ENCODE peak calls at places on chromosomes 13 and 19, in eight cellular contexts. A is stimulated activated CD8-positive, alpha-beta memory T cell treated with anti-CD3 and anti-CD28 coated beads, Interleukin-15, amount 100 ng/mL, for 4 hours; R is GM12864; I is activated T-cell treated with anti-CD3 and anti-CD28 coated beads for 4 hours; Q is effector memory CD4-positive, alpha-beta T cell; U is NCI-H2081; G is NCI-H460; H is stimulated activated CD4-positive, alpha-beta T cell treated with anti-CD3 and anti-CD28 coated beads, Interleukin-2, amount 100 ng/mL, for 24 hours. B is an unnamed sample.

GRCh38 chr19:30136591-30136990 is 194.6 kb downstream of the URI1 start:
- DNase-seq in A (no peak), R (no peak), I (no peak), Q (no peak), U (no peak), G (no peak), H (no peak), B (no peak)

GRCh38 chr13:113036401-113036800 is 67.4 kb downstream of the MCF2L start:
- DNase-seq in A (no peak), R (no peak), I (no peak), Q (no peak), U (no peak), G (no peak), H (no peak), B (no peak)

GRCh38 chr13:75372517-75372916 is 109.5 kb downstream of the TBC1D4 start:
- DNase-seq in A (no peak), R (no peak), I (no peak), Q (no peak), U (peak), G (peak), H (no peak), B (peak)

GRCh38 chr13:30375436-30375835 is 46.9 kb upstream of the UBE2L5 start:
- DNase-seq in A (no peak), R (no peak), I (no peak), Q (no peak), U (peak), G (no peak), H (no peak), B (no peak)

GRCh38 chr13:32850311-32851052 is 165.7 kb upstream of the KL start:
- DNase-seq in A (no peak), R (no peak), I (no peak), Q (no peak), U (no peak), G (no peak), H (no peak), B (no peak)

GRCh38 chr13:112079696-112080095 is 12.7 kb downstream of the SOX1 start:
- DNase-seq in A (no peak), R (no peak), I (no peak), Q (no peak), U (peak), G (peak), H (no peak), B (no peak)

GRCh38 chr13:72662548-72662947 is 64.9 kb downstream of the MZT1 start:
- DNase-seq in A (no peak), R (no peak), I (no peak), Q (no peak), U (no peak), G (no peak), H (no peak), B (no peak)

GRCh38 chr13:37700887-37701286 is 102.3 kb upstream of the POSTN start:
- DNase-seq in A (no peak), R (no peak), I (no peak), Q (no peak), U (no peak), G (no peak), H (no peak), B (no peak)

GRCh38 chr19:8238251-8238650 is 29.1 kb downstream of the CERS4 start:
- DNase-seq in A (no peak), R (no peak), I (no peak), Q (no peak), U (no peak), G (no peak), H (no peak), B (no peak)

GRCh38 chr19:55080915-55081772 is 5.5 kb downstream of the EPS8L1 start:
- DNase-seq in A (peak), R (peak), I (peak), Q (peak), U (peak), G (peak), H (peak), B (peak)

GRCh38 chr13:71210861-71211260 is 656.1 kb downstream of the DACH1 start:
- DNase-seq in A (no peak), R (no peak), I (no peak), Q (no peak), U (no peak), G (no peak), H (no peak), B (no peak)

GRCh38 chr13:33917135-33917534 is 99.2 kb downstream of the RFC3 start:
- DNase-seq in A (no peak), R (no peak), I (no peak), Q (no peak), U (no peak), G (no peak), H (no peak), B (no peak)

GRCh38 chr19:6752257-6753177 is 13.0 kb downstream of the TRIP10 start:
- DNase-seq in A (no peak), R (no peak), I (no peak), Q (no peak), U (no peak), G (no peak), H (no peak), B (no peak)

B was measured in NCI-H526 treated with DMSO at 0.1 percent for 48 hours.